ENCODE peak calls at places on chromosome 5, in five cellular contexts. Y, B, F, W and D are unnamed samples.
A peak's percentile ranks its signal among the peaks of the same experiment; 100 is the strongest.

GRCh38 chr5:8316608-8317007 is 447.7 kb downstream of the MTRR start:
- DNase-seq in W (no peak), F (no peak), B (no peak), Y (no peak), D (no peak)

GRCh38 chr5:74543162-74543995 is 97.1 kb downstream of the ENC1 start:
- DNase-seq in Y (peak; percentile 46), W (peak; percentile 53), B (peak; percentile 63), F (peak; percentile 88), D (peak; percentile 37)

GRCh38 chr5:4511996-4512656 is 628.0 kb upstream of the ADAMTS16 start:
- DNase-seq in F (no peak), B (peak; percentile 69), Y (no peak), W (peak; percentile 33), D (peak; percentile 32)

GRCh38 chr5:96142786-96143434 is 181.3 kb upstream of the ELL2 start:
- DNase-seq in B (no peak), F (peak; percentile 69), Y (no peak), W (no peak), D (no peak)

GRCh38 chr5:28408186-28408585 is 1369.8 kb upstream of the CDH9 start:
- DNase-seq in F (peak; percentile 45), B (no peak), W (no peak), Y (no peak), D (peak; percentile 51)

GRCh38 chr5:67350185-67350584 is 153.6 kb upstream of the CD180 start:
- DNase-seq in B (no peak), Y (no peak), W (no peak), F (no peak), D (no peak)

GRCh38 chr5:157197088-157197487 is 16.4 kb downstream of the ITK start:
- DNase-seq in F (no peak), W (no peak), Y (no peak), B (no peak), D (no peak)

GRCh38 chr5:4533457-4534105 is 606.5 kb upstream of the ADAMTS16 start:
- DNase-seq in B (no peak), W (no peak), Y (no peak), F (no peak), D (no peak)

GRCh38 chr5:81657386-81657785 is 93.5 kb downstream of the SSBP2 start:
- DNase-seq in F (no peak), W (no peak), Y (no peak), B (no peak), D (peak; percentile 35)

GRCh38 chr5:127176769-127177168 is 103.5 kb upstream of the C5orf63 start:
- DNase-seq in Y (no peak), W (no peak), F (no peak), B (no peak), D (no peak)

GRCh38 chr5:53944981-53945380 is 365.4 kb downstream of the ARL15 start:
- DNase-seq in W (no peak), B (no peak), F (peak; percentile 69), Y (no peak), D (no peak)

GRCh38 chr5:64767959-64768357 is 533 bp downstream of the SREK1IP1 start:
- DNase-seq in F (no peak), B (peak; percentile 26), W (no peak), Y (no peak), D (no peak)

GRCh38 chr5:176740131-176740701 is 70.1 kb upstream of the UNC5A start:
- DNase-seq in F (no peak), Y (no peak), W (no peak), B (peak; percentile 30), D (no peak)

GRCh38 chr5:14331377-14331776 is 188.2 kb downstream of the TRIO start:
- DNase-seq in F (no peak), B (no peak), W (no peak), Y (no peak), D (no peak)

GRCh38 chr5:54909126-54909525 is 76.3 kb downstream of the ESM1 start:
- DNase-seq in W (no peak), F (no peak), B (no peak), Y (no peak), D (no peak)

GRCh38 chr5:949815-950560 is 57.3 kb downstream of the TRIP13 start:
- DNase-seq in B (no peak), F (no peak), W (no peak), Y (no peak), D (no peak)

GRCh38 chr5:92769986-92770385 is 811.0 kb downstream of the NR2F1-AS1 start:
- DNase-seq in B (no peak), W (no peak), F (peak; percentile 89), Y (no peak), D (peak; percentile 4)

GRCh38 chr5:66406761-66407289 is 189.4 kb upstream of the MAST4 start:
- DNase-seq in B (no peak), F (no peak), W (no peak), Y (no peak), D (no peak)

DNA sequence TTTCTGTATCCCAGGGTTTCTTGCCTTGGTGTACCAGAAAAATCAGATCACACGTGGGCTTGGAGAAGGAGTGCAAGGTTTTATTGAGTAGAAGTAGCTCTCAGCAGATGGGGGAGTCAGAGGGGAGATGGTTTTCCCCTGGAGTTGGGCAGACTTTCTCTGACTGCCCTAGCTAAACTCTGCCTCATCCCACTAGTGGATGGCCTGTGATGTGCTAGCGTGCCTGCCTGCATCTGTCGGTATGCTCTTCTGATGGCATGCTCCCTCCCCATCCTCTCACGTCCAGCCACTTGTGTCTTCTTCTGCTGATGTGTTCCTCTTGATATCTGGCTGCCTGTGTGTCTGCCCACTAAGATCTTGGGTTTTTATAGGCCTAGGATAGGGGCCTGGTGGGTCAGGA is 616.1 kb upstream of the RGMB start:
- DNase-seq in W (no peak), B (no peak), F (no peak), Y (no peak), D (no peak)
- H3K4ac ChIP-seq in W (no peak overlapping the region), B (no peak overlapping the region), F (no peak overlapping the region), Y (no peak overlapping the region), D (no peak overlapping the region)

GRCh38 chr5:36887532-36887931 is 11.0 kb downstream of the NIPBL start:
- DNase-seq in F (no peak), W (no peak), B (no peak), Y (no peak), D (no peak)

GRCh38 chr5:36885566-36886485 is 9.3 kb downstream of the NIPBL start:
- DNase-seq in B (no peak), F (no peak), Y (no peak), W (no peak), D (no peak)

GRCh38 chr5:36888303-36888702 is 11.7 kb downstream of the NIPBL start:
- DNase-seq in Y (no peak), B (no peak), W (no peak), F (no peak), D (no peak)

GRCh38 chr5:36885149-36885548 is 8.6 kb downstream of the NIPBL start:
- DNase-seq in Y (no peak), F (no peak), B (no peak), W (no peak), D (no peak)

DNA sequence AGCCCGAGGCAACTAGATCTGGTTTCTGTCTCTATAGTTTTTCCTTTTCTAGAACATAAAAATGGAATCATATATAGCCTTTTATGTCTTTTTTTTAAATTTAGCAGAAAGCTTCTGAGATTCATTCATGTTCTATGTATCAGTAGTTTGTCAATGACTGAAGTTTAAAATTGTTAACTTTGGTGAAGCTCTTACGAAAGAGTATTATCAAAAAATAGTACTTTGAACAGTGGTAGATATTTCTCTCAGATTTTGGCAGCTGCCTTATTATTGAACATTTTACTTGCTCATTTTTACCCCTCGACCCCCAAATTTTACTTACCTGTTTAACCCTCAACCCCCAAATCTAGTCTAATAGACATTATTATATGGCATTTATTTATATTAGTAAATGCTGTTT is 10.2 kb downstream of the NIPBL start:
- DNase-seq in F (no peak), W (no peak), Y (no peak), B (no peak), D (no peak)
- H2BK12ac ChIP-seq in F (no peak overlapping the region), W (no peak overlapping the region), Y (no peak overlapping the region), B (no peak overlapping the region), D (no peak overlapping the region)

GRCh38 chr5:113043491-113043931 is 66.9 kb downstream of the DCP2 start:
- DNase-seq in Y (no peak), B (peak; percentile 72), F (no peak), W (peak; percentile 41), D (no peak)
- H3K4ac ChIP-seq in Y (no peak overlapping the region), B (no peak overlapping the region), F (no peak overlapping the region), W (no peak overlapping the region), D (no peak overlapping the region)

GRCh38 chr5:108303086-108303485 is 78.8 kb downstream of the FBXL17 start:
- DNase-seq in B (no peak), F (peak; percentile 4), Y (no peak), W (no peak), D (no peak)

GRCh38 chr5:108303611-108304010 is 78.3 kb downstream of the FBXL17 start:
- DNase-seq in W (no peak), B (no peak), F (no peak), Y (no peak), D (peak; percentile 10)
- H2BK12ac ChIP-seq in W (no peak overlapping the region), B (no peak overlapping the region), F (no peak overlapping the region), Y (no peak overlapping the region), D (no peak overlapping the region)

DNA sequence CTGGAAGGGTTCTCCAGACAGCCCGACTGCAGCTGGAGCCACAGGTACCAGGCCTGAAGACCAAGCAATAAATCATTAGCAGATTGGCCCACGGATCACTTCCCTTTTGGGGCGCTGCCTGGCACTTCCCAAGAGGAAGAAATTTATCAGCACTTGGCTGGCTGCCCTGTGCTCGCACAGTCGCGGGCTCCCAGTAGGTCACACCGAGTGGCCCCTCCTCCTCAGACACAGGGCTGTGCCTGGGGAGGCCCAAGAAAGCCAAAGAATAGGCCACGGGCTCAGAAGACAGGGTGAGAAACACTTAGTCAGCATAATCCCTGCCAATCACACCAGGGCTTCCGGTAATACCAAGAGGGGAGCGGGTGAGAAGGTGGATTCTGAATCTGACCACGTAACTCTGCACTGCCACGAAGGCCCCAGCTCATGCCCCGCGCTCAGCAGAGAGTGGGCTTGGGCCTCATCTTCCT is 115.7 kb upstream of the MSX2 start:
- DNase-seq in W (no peak), Y (no peak), B (no peak), F (no peak), D (no peak)
- H3K4ac ChIP-seq in W (no peak overlapping the region), Y (no peak overlapping the region), B (no peak overlapping the region), F (no peak overlapping the region), D (no peak overlapping the region)